ENCODE peak calls at places on chromosomes 7 and 10, in nine cellular contexts. J, U, I, Z, C, L, D, S and X are unnamed samples. For H3K27me3, the result is how much of the 10 kb centered on the place peaks cover.

GRCh38 chr7:25995893-25996529 is 156.0 kb upstream of the NFE2L3 start:
- DNase-seq in J (peak), U (no peak), I (no peak), Z (no peak), C (no peak), L (no peak), D (no peak), S (peak), X (no peak)

GRCh38 chr7:2613926-2614613 is 17.7 kb upstream of the TTYH3 start:
- DNase-seq in J (no peak), U (no peak), I (no peak), Z (no peak), C (no peak), L (no peak), D (peak), S (peak), X (peak)

GRCh38 chr7:144936314-144936713 is 100.5 kb upstream of the TPK1 start:
- DNase-seq in J (no peak), U (peak), I (no peak), Z (no peak), C (no peak), L (no peak), D (no peak), S (no peak), X (no peak)

GRCh38 chr7:82957521-82957920 is 205.2 kb downstream of the PCLO start:
- DNase-seq in J (no peak), U (peak), I (no peak), Z (no peak), C (no peak), L (no peak), D (no peak), S (no peak), X (no peak)

GRCh38 chr10:24989867-24990266 is 26.1 kb downstream of the ENKUR start:
- DNase-seq in J (no peak), U (no peak), I (no peak), Z (no peak), C (no peak), L (peak), D (no peak), S (no peak), X (peak)

GRCh38 chr7:70446448-70447143 is 685.3 kb upstream of the GALNT17 start:
- DNase-seq in J (peak), U (no peak), I (no peak), Z (no peak), C (no peak), L (no peak), D (no peak), S (no peak), X (no peak)

GRCh38 chr7:33807779-33808482 is 97.4 kb upstream of the BMPER start:
- DNase-seq in J (peak), U (peak), I (no peak), Z (no peak), C (no peak), L (peak), D (no peak), S (no peak), X (peak)

GRCh38 chr7:20545016-20545415 is 70.5 kb upstream of the ABCB5 start:
- DNase-seq in J (no peak), U (no peak), I (no peak), Z (no peak), C (no peak), L (no peak), D (no peak), S (no peak), X (no peak)

GRCh38 chr10:125038637-125039036 is 96.7 kb downstream of the ZRANB1 start:
- DNase-seq in J (no peak), U (no peak), I (no peak), Z (peak), C (peak), L (peak), D (peak), S (peak), X (no peak)

GRCh38 chr7:119620769-119621168 is 652.2 kb upstream of the KCND2 start:
- DNase-seq in J (no peak), U (no peak), I (no peak), Z (no peak), C (no peak), L (no peak), D (no peak), S (no peak), X (no peak)

GRCh38 chr7:158950914-158951635 is 94.7 kb downstream of the DYNC2I1 start:
- DNase-seq in J (no peak), U (no peak), I (no peak), Z (no peak), C (no peak), L (no peak), D (no peak), S (no peak), X (no peak)

GRCh38 chr10:43595739-43596298 is 10.4 kb upstream of the ZNF485 start:
- DNase-seq in J (no peak), U (no peak), I (no peak), Z (no peak), C (no peak), L (no peak), D (no peak), S (no peak), X (no peak)

GRCh38 chr7:921581-922333 is 32.7 kb downstream of the ADAP1 start:
- DNase-seq in J (no peak), U (no peak), I (peak), Z (peak), C (peak), L (no peak), D (peak), S (peak), X (no peak)

GRCh38 chr7:29421010-29421956 is 142.4 kb upstream of the PRR15 start:
- DNase-seq in J (no peak), U (no peak), I (no peak), Z (no peak), C (no peak), L (no peak), D (no peak), S (no peak), X (no peak)

GRCh38 chr7:50682079-50682478 is 100.6 kb downstream of the GRB10 start:
- DNase-seq in J (no peak), U (no peak), I (no peak), Z (no peak), C (no peak), L (peak), D (no peak), S (no peak), X (no peak)

GRCh38 chr7:17239683-17240521 is 58.5 kb upstream of the AHR start:
- DNase-seq in J (no peak), U (peak), I (no peak), Z (no peak), C (no peak), L (peak), D (no peak), S (no peak), X (peak)

GRCh38 chr10:128631801-128632241 is 505.6 kb upstream of the MKI67 start:
- DNase-seq in J (no peak), U (peak), I (no peak), Z (no peak), C (no peak), L (no peak), D (no peak), S (no peak), X (peak)

GRCh38 chr10:128908109-128908898 is 558.7 kb upstream of the MGMT start:
- DNase-seq in J (no peak), U (peak), I (no peak), Z (no peak), C (no peak), L (no peak), D (no peak), S (no peak), X (no peak)

GRCh38 chr10:76195990-76196389 is 764.6 kb downstream of the LRMDA start:
- DNase-seq in J (no peak), U (no peak), I (no peak), Z (no peak), C (no peak), L (no peak), D (no peak), S (no peak), X (no peak)

GRCh38 chr10:50567384-50567783 is 56.4 kb downstream of the SGMS1 start:
- DNase-seq in J (no peak), U (no peak), I (no peak), Z (peak), C (peak), L (no peak), D (no peak), S (peak), X (no peak)

GRCh38 chr10:127990846-127991542 is 84.1 kb downstream of the PTPRE start:
- DNase-seq in J (no peak), U (peak), I (no peak), Z (no peak), C (no peak), L (peak), D (peak), S (no peak), X (peak)

GRCh38 chr10:74956555-74957111 is 130.2 kb downstream of the KAT6B start:
- DNase-seq in J (no peak), U (no peak), I (no peak), Z (no peak), C (no peak), L (no peak), D (no peak), S (no peak), X (no peak)

DNA sequence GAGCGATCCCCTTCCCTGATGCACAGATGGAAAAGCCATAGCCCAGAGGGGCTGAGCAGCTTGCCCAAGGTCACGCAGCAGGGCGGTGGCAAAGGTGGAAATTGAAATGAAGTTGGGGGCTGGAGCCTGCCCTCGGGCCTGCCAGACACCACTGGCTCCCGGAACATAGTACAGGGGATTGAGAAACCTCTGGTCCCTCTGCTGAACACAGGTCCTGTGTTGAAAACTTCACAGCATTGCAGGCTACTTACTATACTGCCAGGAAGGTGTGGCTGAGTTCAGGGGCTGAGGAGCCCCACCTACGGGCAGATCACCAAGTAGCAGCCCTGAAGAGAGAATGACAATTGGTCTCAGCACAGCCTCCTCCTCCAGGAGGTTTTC is 326.7 kb downstream of the PLXNA4 start:
- DNase-seq in J (peak), U (no peak), I (no peak), Z (no peak), C (peak), L (peak), D (no peak), S (no peak), X (peak)
- TF ChIP-seq CTCF in J (peak), U (peak), I (no peak), Z (no peak), C (no peak), L (peak), D (no peak), S (no peak), X (no peak)

DNA sequence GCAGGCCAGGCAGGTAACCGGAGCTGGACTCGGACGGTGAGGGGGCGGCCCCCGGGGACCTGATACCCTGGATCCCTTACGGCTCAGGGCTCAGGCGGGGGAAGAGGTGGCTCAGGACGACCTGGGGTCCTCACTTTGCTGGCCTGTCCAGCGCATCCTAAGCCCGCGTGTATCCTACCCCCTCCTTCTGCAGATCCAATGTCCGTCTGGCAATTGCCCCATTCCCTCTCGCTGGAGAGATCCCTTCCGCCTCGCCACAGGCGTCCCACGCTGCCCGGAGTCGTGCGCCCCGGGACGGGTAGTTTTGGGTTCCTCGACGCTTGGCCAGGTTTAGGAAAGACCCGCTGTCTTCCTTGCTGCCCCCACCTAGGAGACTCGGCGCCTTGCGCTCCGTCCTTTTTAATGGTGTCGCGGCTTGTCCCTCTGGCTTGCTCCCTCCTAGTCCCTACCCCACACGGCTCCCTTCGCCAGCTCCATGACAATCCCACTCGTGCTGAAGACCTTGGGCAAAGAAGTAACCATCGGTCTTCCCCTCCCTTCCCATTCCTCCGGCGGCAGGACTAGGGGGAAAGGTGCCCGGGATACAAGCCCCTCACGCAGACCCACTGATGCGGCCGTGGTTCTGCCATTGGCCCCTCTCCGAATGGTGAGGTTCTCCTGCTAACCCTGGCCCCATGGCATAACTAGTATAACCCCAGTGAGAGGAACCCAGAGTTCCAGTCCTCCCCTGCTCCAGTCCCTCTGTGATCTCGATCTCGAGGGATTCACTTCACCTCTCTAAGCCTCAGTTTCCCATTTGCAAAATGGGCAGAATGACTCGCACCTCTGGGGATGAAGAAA is 170.3 kb downstream of the UBE2H start:
- DNase-seq in J (peak), U (no peak), I (peak), Z (no peak), C (no peak), L (no peak), D (no peak), S (no peak), X (no peak)
- H3K27me3 ChIP-seq in J (under half), U (half or more), I (half or more), Z (half or more), C (half or more), L (under half), D (half or more), S (under half), X (half or more)

GRCh38 chr10:34667177-34667576 is 147.9 kb downstream of the PARD3 start:
- DNase-seq in J (no peak), U (no peak), I (no peak), Z (no peak), C (no peak), L (peak), D (no peak), S (no peak), X (no peak)

GRCh38 chr10:34669079-34669478 is 146.0 kb downstream of the PARD3 start:
- DNase-seq in J (no peak), U (no peak), I (no peak), Z (no peak), C (no peak), L (no peak), D (no peak), S (no peak), X (no peak)

GRCh38 chr10:34664706-34665105 is 150.4 kb downstream of the PARD3 start:
- DNase-seq in J (no peak), U (peak), I (no peak), Z (no peak), C (no peak), L (no peak), D (no peak), S (no peak), X (no peak)

GRCh38 chr10:34670101-34670500 is 145.0 kb downstream of the PARD3 start:
- DNase-seq in J (no peak), U (no peak), I (no peak), Z (no peak), C (no peak), L (no peak), D (no peak), S (no peak), X (no peak)

DNA sequence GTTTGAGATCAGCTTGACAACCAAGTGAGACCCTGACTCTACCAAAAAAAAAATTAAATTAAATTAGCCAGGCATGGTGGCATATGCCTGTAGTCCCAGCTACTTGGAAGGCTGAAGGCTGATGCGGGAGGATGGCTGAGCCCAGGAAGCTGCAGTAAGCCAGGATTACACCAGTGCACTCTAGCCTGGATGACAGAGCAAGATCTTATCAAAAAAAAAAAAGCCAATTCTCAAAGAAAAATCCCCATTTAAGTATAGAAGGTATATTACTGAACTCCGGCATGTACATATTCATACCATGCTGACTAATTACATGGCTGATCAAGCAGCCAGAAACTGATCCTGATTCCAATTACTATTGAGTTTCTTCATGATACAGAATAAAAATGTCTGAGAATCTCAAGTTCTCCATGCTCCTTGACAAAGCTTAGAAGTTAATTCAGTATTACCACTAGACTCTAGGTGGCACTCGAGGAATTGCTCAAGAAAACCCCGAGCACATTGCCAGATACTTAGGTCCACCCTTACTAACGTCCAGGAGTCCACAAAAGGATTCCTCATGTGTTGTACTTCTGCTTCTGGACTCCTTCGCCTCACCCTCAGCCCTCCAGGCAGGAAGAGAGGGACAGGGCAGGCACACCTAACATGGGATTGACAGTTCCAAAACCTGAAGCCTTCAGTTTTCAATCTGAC is 148.9 kb downstream of the PARD3 start:
- DNase-seq in J (peak), U (peak), I (no peak), Z (no peak), C (peak), L (peak), D (no peak), S (peak), X (peak)
- TF ChIP-seq CTCF in J (peak), U (peak), I (peak), Z (peak), C (peak), L (peak), D (peak), S (peak), X (peak)

GRCh38 chr10:117398014-117398413 is 22.8 kb upstream of the PDZD8 start:
- DNase-seq in J (no peak), U (no peak), I (no peak), Z (no peak), C (no peak), L (no peak), D (no peak), S (no peak), X (no peak)

GRCh38 chr10:117399341-117400196 is 24.3 kb upstream of the PDZD8 start:
- DNase-seq in J (no peak), U (peak), I (no peak), Z (no peak), C (no peak), L (peak), D (no peak), S (no peak), X (no peak)
- H3K27me3 ChIP-seq in J (under half), U (under half), I (under half), Z (under half), C (under half), L (under half), D (under half), S (under half), X (under half)

DNA sequence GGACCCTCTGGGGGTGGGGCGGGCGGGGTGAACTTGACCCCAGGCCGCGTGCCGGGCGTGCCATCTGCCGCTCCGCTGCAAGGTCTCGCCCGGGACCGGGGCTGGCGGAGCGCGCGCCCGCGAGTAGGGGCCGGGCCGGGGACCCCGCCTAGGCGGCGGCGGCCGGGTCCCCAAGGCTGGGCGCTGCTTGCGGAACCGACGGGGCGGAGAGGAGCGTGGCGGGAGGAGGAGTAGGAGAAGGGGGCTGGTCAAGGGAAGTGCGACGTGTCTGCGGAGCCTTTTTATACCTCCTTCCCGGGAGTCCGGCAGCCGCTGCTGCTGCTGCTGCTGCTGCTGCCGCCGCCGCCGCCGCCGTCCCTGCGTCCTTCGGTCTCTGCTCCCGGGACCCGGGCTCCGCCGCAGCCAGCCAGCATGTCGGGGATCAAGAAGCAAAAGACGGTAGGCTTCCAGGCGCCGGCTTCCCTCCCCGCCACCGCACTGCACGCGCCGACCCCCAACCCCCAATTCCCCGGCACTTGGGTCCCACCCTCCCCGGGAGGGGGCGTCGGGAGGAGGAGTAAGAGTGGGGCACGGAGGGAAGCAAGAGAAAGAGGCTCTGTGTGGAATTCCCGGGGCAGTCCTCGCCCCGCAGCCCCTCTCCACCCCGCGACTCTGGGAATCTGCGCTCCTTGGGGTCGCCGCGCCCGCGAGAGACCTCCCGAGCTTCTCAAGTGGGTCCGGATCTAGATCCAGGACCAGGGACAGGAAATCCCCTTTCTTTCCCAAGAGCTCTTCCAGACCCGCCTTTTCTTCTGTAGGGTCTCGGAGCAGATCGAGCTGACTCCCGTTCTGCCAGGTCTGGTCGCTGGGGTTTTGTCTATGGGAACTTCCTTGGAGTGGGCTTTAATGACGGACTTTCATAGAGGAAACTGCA is at the start of gene PAPSS2:
- DNase-seq in J (peak), U (no peak), I (peak), Z (peak), C (peak), L (peak), D (peak), S (peak), X (peak)
- TF ChIP-seq CTCF in J (peak), U (peak), I (no peak), Z (no peak), C (no peak), L (no peak), D (no peak), S (no peak), X (no peak)

GRCh38 chr7:35530124-35531109 is 164.5 kb downstream of the HERPUD2 start:
- DNase-seq in J (no peak), U (no peak), I (no peak), Z (no peak), C (no peak), L (no peak), D (no peak), S (no peak), X (no peak)
- H3K27me3 ChIP-seq in J (under half), U (under half), I (under half), Z (under half), C (under half), L (under half), D (under half), S (under half), X (under half)

DNA sequence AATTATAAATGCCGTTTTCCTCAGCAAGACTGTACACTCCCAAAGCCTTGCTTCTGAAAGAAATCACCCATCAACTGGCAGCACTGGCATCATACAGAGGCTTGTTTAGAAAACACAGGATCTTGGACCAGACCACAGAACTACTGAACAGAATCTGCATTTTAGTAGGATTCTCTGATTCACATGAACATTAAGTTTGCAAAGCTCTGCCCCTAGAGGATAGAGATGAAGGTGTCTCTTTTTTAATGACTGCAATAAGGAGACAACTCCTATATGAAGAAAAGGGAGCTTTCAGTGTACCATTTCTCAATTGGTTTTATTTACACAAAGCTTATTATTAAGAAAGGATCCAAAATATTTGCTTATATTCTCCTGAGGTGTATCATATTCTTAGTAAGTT is 172.7 kb downstream of the AGMO start:
- DNase-seq in J (no peak), U (no peak), I (no peak), Z (no peak), C (no peak), L (no peak), D (no peak), S (no peak), X (no peak)
- TF ChIP-seq CTCF in J (peak), U (no peak), I (no peak), Z (no peak), C (no peak), L (peak), D (no peak), S (no peak), X (peak)

GRCh38 chr7:105204520-105204919 is 184.2 kb downstream of the SRPK2 start:
- DNase-seq in J (no peak), U (no peak), I (no peak), Z (no peak), C (no peak), L (no peak), D (no peak), S (no peak), X (no peak)
- H3K27me3 ChIP-seq in J (under half), U (under half), I (under half), Z (under half), C (under half), L (under half), D (under half), S (under half), X (under half)